ENCODE peak calls at places on chromosomes 7 and 10, in seven cellular contexts. One of them, this sample, is unnamed.
A peak's percentile ranks its signal among the peaks of the same experiment; 100 is the strongest.

GRCh38 chr10:110208614-110209398 is 1.4 kb downstream of the MXI1 start:
- DNase-seq in esophagus squamous epithelium: no peak
- DNase-seq in HFFc6: peak; percentile 45
- DNase-seq in lower lobe of right lung: no peak
- DNase-seq in lower leg skin: peak; percentile 87
- DNase-seq in kidney epithelial cell: no peak
- DNase-seq in dorsolateral prefrontal cortex: peak; percentile 49
- DNase-seq in this sample: no peak

GRCh38 chr7:36305648-36306047 is 84.0 kb upstream of the ANLN start:
- DNase-seq in lower lobe of right lung: no peak
- DNase-seq in lower leg skin: no peak
- DNase-seq in HFFc6: no peak
- DNase-seq in esophagus squamous epithelium: no peak
- DNase-seq in kidney epithelial cell: no peak
- DNase-seq in dorsolateral prefrontal cortex: no peak
- DNase-seq in this sample: peak; percentile 50

GRCh38 chr10:99709480-99710229 is 22.3 kb downstream of the COX15 start:
- DNase-seq in lower lobe of right lung: no peak
- DNase-seq in esophagus squamous epithelium: no peak
- DNase-seq in kidney epithelial cell: no peak
- DNase-seq in dorsolateral prefrontal cortex: no peak
- DNase-seq in lower leg skin: no peak
- DNase-seq in HFFc6: peak; percentile 87
- DNase-seq in this sample: no peak

GRCh38 chr7:106659963-106660861 is 746 bp downstream of the CCDC71L start:
- DNase-seq in HFFc6: peak; percentile 58
- DNase-seq in lower leg skin: peak; percentile 95
- DNase-seq in lower lobe of right lung: peak; percentile 92
- DNase-seq in kidney epithelial cell: no peak
- DNase-seq in dorsolateral prefrontal cortex: peak; percentile 41
- DNase-seq in esophagus squamous epithelium: peak; percentile 27
- DNase-seq in this sample: peak; percentile 92

GRCh38 chr7:96596120-96596826 is 113.4 kb downstream of the SEM1 start:
- DNase-seq in dorsolateral prefrontal cortex: no peak
- DNase-seq in lower leg skin: no peak
- DNase-seq in HFFc6: no peak
- DNase-seq in esophagus squamous epithelium: no peak
- DNase-seq in kidney epithelial cell: no peak
- DNase-seq in lower lobe of right lung: no peak
- DNase-seq in this sample: no peak

GRCh38 chr10:49080071-49080470 is 35.3 kb downstream of the VSTM4 start:
- DNase-seq in lower lobe of right lung: peak; percentile 65
- DNase-seq in HFFc6: no peak
- DNase-seq in dorsolateral prefrontal cortex: no peak
- DNase-seq in kidney epithelial cell: no peak
- DNase-seq in esophagus squamous epithelium: no peak
- DNase-seq in lower leg skin: peak; percentile 75
- DNase-seq in this sample: no peak

GRCh38 chr7:79182283-79182682 is 271.2 kb downstream of the MAGI2 start:
- DNase-seq in esophagus squamous epithelium: no peak
- DNase-seq in kidney epithelial cell: peak; percentile 39
- DNase-seq in HFFc6: peak; percentile 19
- DNase-seq in dorsolateral prefrontal cortex: no peak
- DNase-seq in lower leg skin: no peak
- DNase-seq in lower lobe of right lung: no peak
- DNase-seq in this sample: no peak

GRCh38 chr7:50632561-50633413 is 67.6 kb upstream of the DDC start:
- DNase-seq in dorsolateral prefrontal cortex: no peak
- DNase-seq in lower lobe of right lung: no peak
- DNase-seq in HFFc6: peak; percentile 61
- DNase-seq in esophagus squamous epithelium: no peak
- DNase-seq in lower leg skin: peak; percentile 59
- DNase-seq in kidney epithelial cell: no peak
- DNase-seq in this sample: no peak

GRCh38 chr10:3782099-3782455 is 2.9 kb downstream of the KLF6 start:
- DNase-seq in kidney epithelial cell: no peak
- DNase-seq in lower lobe of right lung: no peak
- DNase-seq in dorsolateral prefrontal cortex: no peak
- DNase-seq in lower leg skin: no peak
- DNase-seq in esophagus squamous epithelium: no peak
- DNase-seq in HFFc6: no peak
- DNase-seq in this sample: no peak

GRCh38 chr7:15686209-15686956 is at the start of gene MEOX2:
- DNase-seq in esophagus squamous epithelium: no peak
- DNase-seq in lower leg skin: peak; percentile 94
- DNase-seq in kidney epithelial cell: no peak
- DNase-seq in lower lobe of right lung: peak; percentile 68
- DNase-seq in dorsolateral prefrontal cortex: no peak
- DNase-seq in HFFc6: no peak
- DNase-seq in this sample: no peak

GRCh38 chr7:99422091-99422624 is 13.4 kb downstream of the BUD31 start:
- DNase-seq in HFFc6: no peak
- DNase-seq in esophagus squamous epithelium: no peak
- DNase-seq in lower lobe of right lung: no peak
- DNase-seq in dorsolateral prefrontal cortex: no peak
- DNase-seq in kidney epithelial cell: no peak
- DNase-seq in lower leg skin: no peak
- DNase-seq in this sample: no peak

GRCh38 chr7:152866791-152867481 is 107.4 kb downstream of the ACTR3B start:
- DNase-seq in lower leg skin: peak; percentile 49
- DNase-seq in HFFc6: no peak
- DNase-seq in esophagus squamous epithelium: no peak
- DNase-seq in lower lobe of right lung: no peak
- DNase-seq in kidney epithelial cell: no peak
- DNase-seq in dorsolateral prefrontal cortex: no peak
- DNase-seq in this sample: peak; percentile 88

GRCh38 chr7:19665399-19666008 is 43.3 kb downstream of the POLR1F start:
- DNase-seq in lower lobe of right lung: no peak
- DNase-seq in dorsolateral prefrontal cortex: no peak
- DNase-seq in kidney epithelial cell: no peak
- DNase-seq in esophagus squamous epithelium: no peak
- DNase-seq in HFFc6: peak; percentile 31
- DNase-seq in lower leg skin: no peak
- DNase-seq in this sample: no peak

GRCh38 chr7:7790041-7790751 is 71.8 kb upstream of the RPA3 start:
- DNase-seq in lower leg skin: no peak
- DNase-seq in esophagus squamous epithelium: no peak
- DNase-seq in kidney epithelial cell: no peak
- DNase-seq in lower lobe of right lung: no peak
- DNase-seq in HFFc6: no peak
- DNase-seq in dorsolateral prefrontal cortex: no peak
- DNase-seq in this sample: no peak

GRCh38 chr7:116591202-116592040 is 66.6 kb downstream of the CAV1 start:
- DNase-seq in kidney epithelial cell: no peak
- DNase-seq in dorsolateral prefrontal cortex: no peak
- DNase-seq in lower lobe of right lung: no peak
- DNase-seq in esophagus squamous epithelium: no peak
- DNase-seq in HFFc6: no peak
- DNase-seq in lower leg skin: no peak
- DNase-seq in this sample: no peak

GRCh38 chr10:15385552-15386455 is 14.7 kb upstream of the FAM171A1 start:
- DNase-seq in esophagus squamous epithelium: no peak
- DNase-seq in lower lobe of right lung: no peak
- DNase-seq in dorsolateral prefrontal cortex: no peak
- DNase-seq in HFFc6: no peak
- DNase-seq in lower leg skin: no peak
- DNase-seq in kidney epithelial cell: no peak
- DNase-seq in this sample: no peak

GRCh38 chr10:78944658-78945333 is 124.0 kb upstream of the ZMIZ1 start:
- DNase-seq in kidney epithelial cell: peak; percentile 52
- DNase-seq in esophagus squamous epithelium: no peak
- DNase-seq in HFFc6: peak; percentile 94
- DNase-seq in lower lobe of right lung: peak; percentile 3
- DNase-seq in dorsolateral prefrontal cortex: no peak
- DNase-seq in lower leg skin: no peak
- DNase-seq in this sample: no peak

GRCh38 chr7:111872837-111873646 is 310.8 kb upstream of the IMMP2L start:
- DNase-seq in lower leg skin: no peak
- DNase-seq in kidney epithelial cell: no peak
- DNase-seq in esophagus squamous epithelium: no peak
- DNase-seq in HFFc6: no peak
- DNase-seq in lower lobe of right lung: no peak
- DNase-seq in dorsolateral prefrontal cortex: no peak
- DNase-seq in this sample: no peak

GRCh38 chr7:69677905-69678793 is 79.9 kb downstream of the AUTS2 start:
- DNase-seq in lower leg skin: no peak
- DNase-seq in lower lobe of right lung: no peak
- DNase-seq in esophagus squamous epithelium: no peak
- DNase-seq in dorsolateral prefrontal cortex: no peak
- DNase-seq in HFFc6: no peak
- DNase-seq in kidney epithelial cell: no peak
- DNase-seq in this sample: no peak

GRCh38 chr7:134378562-134378961 is 61.8 kb upstream of the SLC35B4 start:
- DNase-seq in HFFc6: no peak
- DNase-seq in lower leg skin: no peak
- DNase-seq in lower lobe of right lung: no peak
- DNase-seq in esophagus squamous epithelium: no peak
- DNase-seq in kidney epithelial cell: no peak
- DNase-seq in dorsolateral prefrontal cortex: no peak
- DNase-seq in this sample: no peak

GRCh38 chr10:113520606-113521481 is 32.0 kb upstream of the HABP2 start:
- DNase-seq in HFFc6: peak; percentile 82
- DNase-seq in esophagus squamous epithelium: no peak
- DNase-seq in lower lobe of right lung: peak; percentile 57
- DNase-seq in dorsolateral prefrontal cortex: peak; percentile 52
- DNase-seq in kidney epithelial cell: no peak
- DNase-seq in lower leg skin: peak; percentile 92
- DNase-seq in this sample: no peak

GRCh38 chr10:79483948-79484347 is 28.4 kb upstream of the EIF5AL1 start:
- DNase-seq in esophagus squamous epithelium: no peak
- DNase-seq in kidney epithelial cell: no peak
- DNase-seq in dorsolateral prefrontal cortex: no peak
- DNase-seq in lower lobe of right lung: no peak
- DNase-seq in lower leg skin: peak; percentile 87
- DNase-seq in HFFc6: peak; percentile 80
- DNase-seq in this sample: no peak

DNA sequence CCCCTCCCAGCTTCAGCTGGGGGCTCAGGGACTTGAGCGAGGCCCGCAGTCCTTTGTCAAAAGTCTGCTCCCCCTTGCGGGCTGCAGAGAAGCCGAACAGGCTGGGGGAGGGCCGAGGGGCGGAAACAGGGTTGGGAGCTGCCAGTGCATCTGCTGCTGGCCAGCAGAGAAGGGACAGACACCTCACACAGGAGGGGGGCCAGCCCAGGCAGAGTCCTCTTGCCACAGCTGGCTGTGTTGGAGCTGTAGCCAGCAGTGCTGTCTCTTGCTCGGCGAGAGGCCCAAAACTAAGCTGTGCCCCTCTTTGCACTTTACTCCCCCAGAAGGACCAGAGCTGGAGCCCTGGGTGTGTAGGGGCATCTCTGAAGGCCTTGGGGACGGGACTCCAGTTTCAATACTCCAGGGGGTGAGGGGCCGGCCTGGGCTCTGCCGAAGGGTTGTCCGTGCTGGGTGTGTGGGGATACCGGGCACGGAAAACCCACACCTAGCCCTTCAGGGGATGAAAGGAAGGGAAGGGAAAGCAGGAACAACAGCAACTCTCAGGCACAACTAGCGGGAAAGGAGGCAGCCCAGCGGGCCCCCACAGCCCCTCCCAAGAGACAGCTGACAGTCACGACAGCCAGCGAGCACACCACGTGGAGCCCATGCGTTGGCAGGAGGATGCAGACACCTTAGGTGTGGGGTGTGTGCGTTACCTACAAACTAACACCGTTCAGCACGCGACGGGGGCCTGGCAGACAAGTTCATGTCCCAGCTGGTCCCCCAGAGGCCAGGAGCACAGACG is 17.8 kb downstream of the YKT6 start:
- DNase-seq in lower leg skin: peak; percentile 75
- DNase-seq in dorsolateral prefrontal cortex: peak; percentile 28
- DNase-seq in lower lobe of right lung: peak; percentile 41
- DNase-seq in esophagus squamous epithelium: no peak
- DNase-seq in HFFc6: no peak
- DNase-seq in kidney epithelial cell: no peak
- DNase-seq in this sample: peak; percentile 82
- TF ChIP-seq CTCF in lower leg skin: no peak
- TF ChIP-seq CTCF in dorsolateral prefrontal cortex: no peak
- TF ChIP-seq CTCF in lower lobe of right lung: no peak
- TF ChIP-seq CTCF in esophagus squamous epithelium: no peak
- TF ChIP-seq CTCF in HFFc6: no peak
- TF ChIP-seq CTCF in kidney epithelial cell: peak; percentile 3
- TF ChIP-seq CTCF in this sample: peak; percentile 27

DNA sequence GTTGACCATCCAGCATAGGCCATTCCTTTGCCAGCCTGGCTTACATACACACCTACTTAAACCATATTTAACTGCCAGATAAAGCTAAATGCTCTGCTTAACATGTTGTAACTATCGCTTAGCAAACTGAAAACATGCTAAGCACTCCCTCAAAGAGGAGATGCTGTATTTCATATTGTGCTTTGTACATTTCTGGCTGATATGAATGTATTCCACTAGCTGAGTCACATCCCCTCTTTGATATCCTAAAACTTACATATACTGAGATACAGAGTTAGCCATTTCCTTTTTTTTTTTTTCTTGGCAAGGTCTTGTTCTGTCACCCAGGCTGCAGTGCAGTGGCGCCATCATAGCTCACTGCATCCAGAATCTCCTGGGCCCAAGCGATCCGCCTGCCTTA is 99.4 kb downstream of the TPST1 start:
- DNase-seq in esophagus squamous epithelium: no peak
- DNase-seq in HFFc6: no peak
- DNase-seq in lower lobe of right lung: no peak
- DNase-seq in lower leg skin: no peak
- DNase-seq in dorsolateral prefrontal cortex: no peak
- DNase-seq in kidney epithelial cell: no peak
- DNase-seq in this sample: no peak
- TF ChIP-seq CTCF in esophagus squamous epithelium: no peak
- TF ChIP-seq CTCF in HFFc6: no peak
- TF ChIP-seq CTCF in lower lobe of right lung: no peak
- TF ChIP-seq CTCF in lower leg skin: no peak
- TF ChIP-seq CTCF in dorsolateral prefrontal cortex: no peak
- TF ChIP-seq CTCF in kidney epithelial cell: no peak
- TF ChIP-seq CTCF in this sample: no peak

GRCh38 chr10:107561136-107561650 is 396.7 kb upstream of the SORCS1 start:
- DNase-seq in dorsolateral prefrontal cortex: no peak
- DNase-seq in kidney epithelial cell: no peak
- DNase-seq in HFFc6: no peak
- DNase-seq in lower lobe of right lung: no peak
- DNase-seq in esophagus squamous epithelium: no peak
- DNase-seq in lower leg skin: no peak
- DNase-seq in this sample: no peak
- TF ChIP-seq CTCF in dorsolateral prefrontal cortex: no peak
- TF ChIP-seq CTCF in kidney epithelial cell: no peak
- TF ChIP-seq CTCF in HFFc6: no peak
- TF ChIP-seq CTCF in lower lobe of right lung: no peak
- TF ChIP-seq CTCF in esophagus squamous epithelium: no peak
- TF ChIP-seq CTCF in lower leg skin: no peak
- TF ChIP-seq CTCF in this sample: no peak

DNA sequence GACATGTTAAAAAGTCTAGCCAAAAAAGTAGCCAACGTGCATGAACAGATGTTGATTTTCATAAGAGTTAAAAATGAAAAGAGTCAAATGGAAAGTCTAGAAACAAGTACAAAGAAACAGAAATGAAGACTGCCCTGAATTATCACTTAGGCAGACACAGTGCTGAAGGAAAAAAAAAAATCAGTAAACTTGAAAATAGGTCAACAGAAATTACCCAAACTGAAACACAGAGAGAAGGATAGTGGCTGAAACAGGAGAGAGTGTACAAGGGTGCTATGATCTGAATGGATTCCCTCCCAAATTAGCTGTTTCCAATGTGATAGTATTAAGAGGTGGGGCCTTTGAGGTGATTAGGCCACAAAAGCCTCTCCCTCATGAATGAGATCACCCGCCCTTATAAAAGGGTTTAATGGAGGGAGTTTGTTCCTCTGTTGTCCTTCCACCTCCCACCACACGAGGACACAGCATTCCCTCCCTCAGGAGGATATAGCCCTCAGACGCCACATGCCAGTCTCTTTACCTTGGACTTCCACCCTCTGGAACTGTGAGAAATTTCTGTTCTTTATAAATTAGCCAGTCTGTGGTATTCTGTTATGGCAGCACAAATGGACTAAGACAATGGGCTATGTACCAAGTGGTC is 249.7 kb downstream of the AHR start:
- DNase-seq in lower leg skin: no peak
- DNase-seq in lower lobe of right lung: no peak
- DNase-seq in kidney epithelial cell: no peak
- DNase-seq in HFFc6: no peak
- DNase-seq in esophagus squamous epithelium: no peak
- DNase-seq in dorsolateral prefrontal cortex: no peak
- DNase-seq in this sample: no peak
- TF ChIP-seq CTCF in lower leg skin: no peak
- TF ChIP-seq CTCF in lower lobe of right lung: no peak
- TF ChIP-seq CTCF in kidney epithelial cell: no peak
- TF ChIP-seq CTCF in HFFc6: no peak
- TF ChIP-seq CTCF in esophagus squamous epithelium: no peak
- TF ChIP-seq CTCF in dorsolateral prefrontal cortex: no peak
- TF ChIP-seq CTCF in this sample: no peak

This sample was measured in chondrocyte.